ENCODE peak calls at places on chromosomes 12 and 14, in ten cellular contexts. U is cardiac fibroblast; H is GM23248; F is AG09309; Y is CD4-positive, alpha-beta memory T cell; X is Right ventricle myocardium superior; C is A549; A is uterus; L is NCI-H1105; V is nephron progenitor cell. E is an unnamed sample.

GRCh38 chr14:44135972-44136371 is 371.1 kb downstream of the FSCB start:
- DNase-seq in U (no peak), H (no peak), F (no peak), Y (no peak), X (no peak), C (no peak), A (no peak), L (no peak), V (no peak), E (no peak)

GRCh38 chr14:106039400-106039799 is 513.0 kb downstream of the TMEM121 start:
- DNase-seq in U (no peak), H (no peak), F (no peak), Y (peak), X (no peak), C (peak), A (no peak), L (no peak), V (no peak), E (no peak)

GRCh38 chr14:77910506-77910905 is 110.6 kb downstream of the ADCK1 start:
- DNase-seq in U (no peak), H (no peak), F (no peak), Y (no peak), X (no peak), C (no peak), A (no peak), L (no peak), V (no peak), E (no peak)

GRCh38 chr12:101325590-101325989 is 45.7 kb downstream of the UTP20 start:
- DNase-seq in U (no peak), H (no peak), F (no peak), Y (no peak), X (no peak), C (no peak), A (no peak), L (no peak), V (no peak), E (no peak)

GRCh38 chr14:53460544-53460943 is 307.4 kb upstream of the DDHD1 start:
- DNase-seq in U (no peak), H (no peak), F (no peak), Y (no peak), X (no peak), C (no peak), A (no peak), L (no peak), V (no peak), E (no peak)

GRCh38 chr14:100443643-100444042 is 120.5 kb downstream of the SLC25A47 start:
- DNase-seq in U (peak), H (peak), F (no peak), Y (no peak), X (no peak), C (no peak), A (no peak), L (no peak), V (no peak), E (peak)

GRCh38 chr12:113152835-113153814 is 3.6 kb downstream of the CFAP73 start:
- DNase-seq in U (peak), H (peak), F (peak), Y (peak), X (peak), C (peak), A (peak), L (peak), V (peak), E (peak)

GRCh38 chr14:36655963-36656768 is 5.5 kb upstream of the PAX9 start:
- DNase-seq in U (no peak), H (peak), F (no peak), Y (no peak), X (no peak), C (peak), A (no peak), L (no peak), V (peak), E (peak)

GRCh38 chr12:40911676-40912075 is 219.4 kb downstream of the CNTN1 start:
- DNase-seq in U (no peak), H (no peak), F (no peak), Y (no peak), X (no peak), C (peak), A (no peak), L (no peak), V (no peak), E (no peak)

GRCh38 chr12:95386056-95386455 is 87.9 kb upstream of the METAP2 start:
- DNase-seq in U (peak), H (peak), F (no peak), Y (no peak), X (no peak), C (no peak), A (no peak), L (no peak), V (no peak), E (peak)

GRCh38 chr12:108446766-108447165 is 68.3 kb upstream of the FICD start:
- DNase-seq in U (peak), H (peak), F (peak), Y (no peak), X (peak), C (no peak), A (peak), L (no peak), V (no peak), E (peak)

E was measured in choroid plexus epithelial cell.